ENCODE peak calls at places on chromosomes 12 and 14, in six cellular contexts. V is hypothalamus; F is CD14-positive monocyte; E is ELR; S is left colon; R is stimulated activated CD8-positive, alpha-beta memory T cell treated with anti-CD3 and anti-CD28 coated beads, Interleukin-12 subunit alpha, Interleukin-12 subunit beta, amount 100 ng/mL, for 4 hours. C is an unnamed sample.

GRCh38 chr12:46152456-46152855 is 116.4 kb downstream of the SLC38A1 start:
- DNase-seq in S (no peak), E (no peak), F (no peak), R (no peak), V (no peak), C (no peak)

GRCh38 chr12:68581926-68582325 is 28.8 kb upstream of the RAP1B start:
- DNase-seq in F (no peak), E (no peak), V (no peak), R (no peak), S (no peak), C (no peak)

GRCh38 chr12:19140381-19141236 is 11.1 kb downstream of the PLEKHA5 start:
- DNase-seq in F (no peak), V (no peak), R (no peak), S (no peak), E (no peak), C (no peak)

GRCh38 chr14:89231426-89232113 is 185.5 kb downstream of the FOXN3 start:
- DNase-seq in F (no peak), E (no peak), S (no peak), V (no peak), R (no peak), C (no peak)

GRCh38 chr14:66944872-66945271 is 244.4 kb upstream of the GARIN2 start:
- DNase-seq in E (peak), R (no peak), S (peak), V (no peak), F (no peak), C (no peak)

GRCh38 chr12:54968181-54968730 is 16.3 kb downstream of the TESPA1 start:
- DNase-seq in S (no peak), V (no peak), R (no peak), E (no peak), F (no peak), C (no peak)

GRCh38 chr14:99780690-99781089 is 12.5 kb upstream of the EML1 start:
- DNase-seq in F (no peak), R (no peak), E (no peak), S (no peak), V (no peak), C (no peak)

GRCh38 chr12:41967668-41968649 is 176.7 kb downstream of the GXYLT1 start:
- DNase-seq in F (no peak), R (no peak), S (no peak), V (no peak), E (no peak), C (no peak)

GRCh38 chr12:8948711-8949524 is 527 bp downstream of the M6PR start:
- DNase-seq in R (no peak), S (peak), F (peak), V (no peak), E (peak), C (no peak)

GRCh38 chr12:68106160-68106559 is 53.4 kb downstream of the IFNG start:
- DNase-seq in E (peak), V (no peak), S (no peak), R (no peak), F (no peak), C (no peak)

GRCh38 chr12:57233357-57234232 is 4.1 kb downstream of the SHMT2 start:
- DNase-seq in E (peak), F (no peak), R (no peak), S (no peak), V (no peak), C (peak)

GRCh38 chr14:32468955-32469354 is 139.9 kb downstream of the AKAP6 start:
- DNase-seq in E (peak), F (no peak), S (no peak), R (no peak), V (no peak), C (no peak)

GRCh38 chr12:28191690-28192089 is 1.4 kb downstream of the CCDC91 start:
- DNase-seq in R (no peak), V (no peak), S (no peak), E (peak), F (no peak), C (peak)